ENCODE peak calls at places on chromosomes 11 and 22, in five cellular contexts. X is choroid plexus epithelial cell, P is astrocyte of the spinal cord, C is nephron progenitor cell, J is tibial artery. Q is an unnamed sample.

GRCh38 chr22:37559901-37560681 is at the start of gene CDC42EP1:
- DNase-seq in P (peak), X (peak), C (peak), J (peak), Q (no peak)

GRCh38 chr22:42172385-42173172 is 42.0 kb upstream of the CYP2D6 start:
- DNase-seq in C (no peak), J (no peak), P (peak), X (no peak), Q (no peak)

GRCh38 chr11:10990637-10991036 is 132.8 kb upstream of the ZBED5 start:
- DNase-seq in P (no peak), J (no peak), X (no peak), C (no peak), Q (no peak)

GRCh38 chr11:118002010-118002540 is 15.9 kb downstream of the IL10RA start:
- DNase-seq in J (no peak), C (no peak), X (no peak), P (no peak), Q (no peak)

GRCh38 chr22:36409911-36410756 is 22.4 kb upstream of the MYH9 start:
- DNase-seq in P (peak), X (peak), J (peak), C (peak), Q (peak)

GRCh38 chr22:32040324-32040904 is 2.6 kb upstream of the SLC5A1 start:
- DNase-seq in X (no peak), J (no peak), C (no peak), P (no peak), Q (no peak)

GRCh38 chr11:96037267-96037990 is 113.5 kb upstream of the MTMR2 start:
- DNase-seq in P (peak), X (peak), J (no peak), C (peak), Q (no peak)

GRCh38 chr11:12113294-12113693 is 2.9 kb downstream of the MICAL2 start:
- DNase-seq in P (peak), J (no peak), C (no peak), X (peak), Q (no peak)

GRCh38 chr11:59273008-59273841 is 60.5 kb upstream of the MPEG1 start:
- DNase-seq in J (no peak), P (no peak), X (no peak), C (no peak), Q (no peak)

GRCh38 chr11:8263109-8263768 is 439 bp downstream of the LMO1 start:
- DNase-seq in P (no peak), C (peak), X (peak), J (peak), Q (no peak)

GRCh38 chr22:36009085-36009484 is 19.5 kb downstream of the RBFOX2 start:
- DNase-seq in X (peak), C (no peak), J (no peak), P (peak), Q (no peak)

GRCh38 chr11:116099541-116099940 is 595.3 kb upstream of the CADM1 start:
- DNase-seq in X (no peak), C (no peak), P (no peak), J (no peak), Q (no peak)

GRCh38 chr22:48695251-48695650 is 1132.4 kb downstream of the BRD1 start:
- DNase-seq in X (no peak), J (no peak), P (no peak), C (no peak), Q (no peak)

GRCh38 chr22:24523873-24524272 is 28.7 kb downstream of the UPB1 start:
- DNase-seq in J (no peak), C (no peak), X (peak), P (peak), Q (no peak)

GRCh38 chr11:98456281-98456680 is 564.5 kb upstream of the CNTN5 start:
- DNase-seq in X (no peak), J (no peak), P (no peak), C (no peak), Q (no peak)

GRCh38 chr11:98453378-98453777 is 567.4 kb upstream of the CNTN5 start:
- DNase-seq in C (no peak), J (no peak), X (no peak), P (no peak), Q (no peak)

GRCh38 chr11:98455500-98456186 is 565.1 kb upstream of the CNTN5 start:
- DNase-seq in P (no peak), J (no peak), C (no peak), X (peak), Q (no peak)
- TF ChIP-seq CTCF in P (no peak), J (no peak), C (no peak), X (peak), Q (peak)

GRCh38 chr11:57699813-57700212 is 12.2 kb downstream of the MED19 start:
- DNase-seq in J (no peak), X (no peak), P (no peak), C (no peak), Q (no peak)

GRCh38 chr11:57703341-57703740 is 8.7 kb downstream of the MED19 start:
- DNase-seq in C (no peak), J (no peak), P (no peak), X (no peak), Q (no peak)

GRCh38 chr11:57698843-57699365 is 13.1 kb downstream of the MED19 start:
- DNase-seq in J (no peak), C (no peak), P (no peak), X (no peak), Q (no peak)

GRCh38 chr11:57704932-57705331 is 7.1 kb downstream of the MED19 start:
- DNase-seq in X (no peak), C (no peak), P (no peak), J (no peak), Q (no peak)

DNA sequence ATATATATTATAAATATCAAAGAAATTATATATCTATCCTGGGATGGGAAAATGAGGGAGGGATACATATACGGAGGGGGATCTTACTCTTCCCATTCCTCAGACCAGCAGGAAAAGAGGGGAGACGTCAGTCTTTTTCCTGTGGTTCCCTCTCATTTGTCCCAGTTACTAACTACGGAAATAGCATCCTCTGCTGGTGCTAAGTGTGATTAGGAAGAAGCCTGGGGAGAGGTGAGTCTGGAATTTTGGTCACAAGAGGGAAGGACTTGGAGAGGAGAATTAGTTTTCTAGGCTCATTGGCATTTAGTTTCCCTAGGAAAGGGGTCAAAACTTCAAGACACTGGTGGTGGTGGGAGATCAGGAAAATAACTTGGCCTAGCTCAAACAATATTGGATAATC is 11.6 kb downstream of the MED19 start:
- DNase-seq in J (no peak), C (no peak), P (no peak), X (peak), Q (no peak)
- TF ChIP-seq CTCF in J (no peak), C (no peak), P (no peak), X (peak), Q (no peak)

GRCh38 chr22:27219036-27219435 is 561.6 kb downstream of the MIAT start:
- DNase-seq in C (no peak), J (no peak), P (no peak), X (no peak), Q (no peak)
- TF ChIP-seq CTCF in C (no peak), J (no peak), P (no peak), X (no peak), Q (no peak)

DNA sequence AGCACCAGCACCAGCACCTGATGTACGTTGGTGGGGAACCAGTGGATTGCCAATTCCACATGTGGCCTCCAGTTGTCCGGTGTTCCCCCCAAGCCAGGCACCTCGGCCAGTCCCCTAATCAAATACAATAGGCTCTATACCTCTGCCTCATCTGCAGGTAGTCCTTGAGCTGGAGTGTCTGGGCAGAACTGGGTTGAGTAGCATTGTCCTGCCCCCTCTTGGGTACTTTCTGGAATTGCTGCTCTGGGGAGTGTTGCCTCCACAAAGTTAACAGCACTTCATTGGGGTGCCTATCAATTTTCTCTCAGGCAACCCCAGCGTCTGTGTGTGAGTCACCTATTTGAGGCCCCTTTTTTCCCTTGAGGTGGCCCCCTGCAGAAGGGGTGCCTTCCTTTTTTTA is 413.0 kb upstream of the LARGE1 start:
- DNase-seq in J (no peak), C (no peak), X (no peak), P (no peak), Q (no peak)
- TF ChIP-seq CTCF in J (no peak), C (no peak), X (no peak), P (no peak), Q (no peak)